ENCODE peak calls at places on chromosome 22, in ten cellular contexts. U, M, K, C, Z, O, S, T, A and E are unnamed samples.

GRCh38 chr22:36879775-36880174 is 19.0 kb downstream of the NCF4 start:
- DNase-seq in Z (no peak), K (peak; percentile 81), M (no peak), U (no peak), O (no peak), C (no peak), A (no peak), S (no peak), T (peak; percentile 62), E (peak; percentile 14)

GRCh38 chr22:19207902-19208283 is 29.4 kb upstream of the SLC25A1 start:
- DNase-seq in U (no peak), Z (no peak), K (no peak), O (no peak), S (no peak), T (no peak), C (no peak), M (no peak), A (no peak), E (no peak)

GRCh38 chr22:43181321-43182076 is 5.4 kb downstream of the TTLL12 start:
- DNase-seq in K (no peak), A (no peak), T (no peak), C (no peak), Z (no peak), O (no peak), S (no peak), M (no peak), U (no peak), E (no peak)

GRCh38 chr22:24593810-24594568 is 1.1 kb upstream of the LRRC75B start:
- DNase-seq in O (no peak), U (no peak), T (no peak), M (no peak), A (no peak), C (no peak), K (no peak), S (no peak), Z (no peak), E (no peak)

GRCh38 chr22:39012525-39013516 is 1.2 kb upstream of the APOBEC3C start:
- DNase-seq in A (no peak), O (no peak), C (no peak), S (no peak), T (peak; percentile 21), U (no peak), Z (no peak), M (no peak), K (no peak), E (no peak)

GRCh38 chr22:22179858-22180257 is 64.7 kb upstream of the VPREB1 start:
- DNase-seq in A (no peak), T (no peak), M (no peak), S (no peak), O (no peak), K (no peak), Z (no peak), C (no peak), U (no peak), E (no peak)

GRCh38 chr22:23847991-23848864 is 9.4 kb upstream of the DERL3 start:
- DNase-seq in K (no peak), M (no peak), O (no peak), S (no peak), U (no peak), Z (no peak), C (no peak), A (no peak), T (no peak), E (no peak)

GRCh38 chr22:29320546-29320945 is 5.0 kb upstream of the RASL10A start:
- DNase-seq in K (no peak), S (no peak), M (no peak), C (no peak), A (no peak), O (no peak), T (no peak), Z (no peak), U (no peak), E (no peak)

GRCh38 chr22:44601725-44602124 is 100.3 kb upstream of the PRR5 start:
- DNase-seq in T (no peak), S (no peak), A (no peak), M (no peak), U (no peak), Z (no peak), K (no peak), O (no peak), C (no peak), E (no peak)

GRCh38 chr22:44603774-44604173 is 98.2 kb upstream of the PRR5 start:
- DNase-seq in Z (no peak), C (no peak), O (no peak), A (no peak), K (no peak), U (no peak), T (peak; percentile 41), S (no peak), M (no peak), E (peak; percentile 16)

GRCh38 chr22:44608606-44609226 is 93.3 kb upstream of the PRR5 start:
- DNase-seq in Z (no peak), T (no peak), A (no peak), S (no peak), O (no peak), M (no peak), K (no peak), U (peak; percentile 17), C (no peak), E (no peak)

GRCh38 chr22:44604455-44604854 is 97.5 kb upstream of the PRR5 start:
- DNase-seq in M (no peak), S (no peak), O (no peak), U (no peak), K (no peak), Z (no peak), T (no peak), C (no peak), A (no peak), E (no peak)

GRCh38 chr22:44605486-44605885 is 96.5 kb upstream of the PRR5 start:
- DNase-seq in C (no peak), K (no peak), Z (no peak), A (no peak), T (no peak), O (no peak), M (no peak), S (no peak), U (no peak), E (no peak)
- TF ChIP-seq CTCF in C (no peak), K (no peak), Z (no peak), A (no peak), T (no peak), O (no peak), M (no peak), S (no peak), U (no peak), E (no peak)

GRCh38 chr22:49833340-49834007 is 5.8 kb upstream of the BRD1 start:
- DNase-seq in A (no peak), U (peak; percentile 50), S (peak; percentile 57), Z (no peak), M (peak; percentile 67), O (peak; percentile 63), T (no peak), K (no peak), C (no peak), E (no peak)
- H3K4me3 ChIP-seq in A (no peak overlapping the region), U (no peak overlapping the region), S (no peak overlapping the region), Z (no peak overlapping the region), M (no peak overlapping the region), O (no peak overlapping the region), T (no peak overlapping the region), K (no peak overlapping the region), C (no peak overlapping the region), E (no peak overlapping the region)

GRCh38 chr22:27989758-27990450 is 70.8 kb upstream of the PITPNB start:
- DNase-seq in C (no peak), K (no peak), S (no peak), T (no peak), M (no peak), Z (no peak), O (no peak), U (peak; percentile 37), A (no peak), E (no peak)

GRCh38 chr22:27990451-27990840 is 71.4 kb upstream of the PITPNB start:
- DNase-seq in K (no peak), S (no peak), M (no peak), O (no peak), T (no peak), A (no peak), U (peak; percentile 27), C (no peak), Z (no peak), E (no peak)

GRCh38 chr22:27992294-27993165 is 73.5 kb upstream of the PITPNB start:
- DNase-seq in O (no peak), U (peak; percentile 33), S (no peak), K (no peak), A (no peak), Z (no peak), T (no peak), M (no peak), C (no peak), E (no peak)

GRCh38 chr22:27991586-27992293 is 72.7 kb upstream of the PITPNB start:
- DNase-seq in M (no peak), A (no peak), C (no peak), O (no peak), S (no peak), U (peak; percentile 17), K (no peak), T (no peak), Z (no peak), E (no peak)

DNA sequence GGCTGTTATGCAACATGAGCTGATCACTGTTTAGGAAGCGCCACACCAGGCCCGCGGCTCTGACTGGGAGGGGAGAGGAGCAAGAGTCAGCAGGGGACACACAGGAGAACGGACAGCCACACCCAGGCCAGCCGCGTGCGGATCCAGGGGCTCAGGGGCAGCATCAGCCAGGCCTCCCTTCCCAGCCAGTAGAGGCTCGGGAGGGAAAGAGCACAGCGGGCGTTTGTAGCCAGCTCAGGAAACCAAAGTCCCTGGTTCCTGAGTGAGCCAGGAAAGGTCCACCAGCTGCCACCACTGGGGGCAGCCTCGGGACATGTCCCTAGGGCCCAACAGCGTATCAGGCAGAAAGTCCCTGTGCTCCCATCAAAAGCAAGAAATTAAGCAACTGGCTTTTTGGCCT is 71.8 kb upstream of the PITPNB start:
- DNase-seq in U (peak; percentile 46), O (peak; percentile 51), C (no peak), T (peak; percentile 63), K (peak; percentile 33), A (peak; percentile 21), Z (no peak), S (peak; percentile 6), M (no peak), E (peak; percentile 52)
- TF ChIP-seq CTCF in U (peak; percentile 55), O (peak; percentile 42), C (peak; percentile 57), T (peak; percentile 64), K (peak; percentile 58), A (no peak), Z (peak; percentile 30), S (peak; percentile 44), M (peak; percentile 37), E (peak; percentile 60)

DNA sequence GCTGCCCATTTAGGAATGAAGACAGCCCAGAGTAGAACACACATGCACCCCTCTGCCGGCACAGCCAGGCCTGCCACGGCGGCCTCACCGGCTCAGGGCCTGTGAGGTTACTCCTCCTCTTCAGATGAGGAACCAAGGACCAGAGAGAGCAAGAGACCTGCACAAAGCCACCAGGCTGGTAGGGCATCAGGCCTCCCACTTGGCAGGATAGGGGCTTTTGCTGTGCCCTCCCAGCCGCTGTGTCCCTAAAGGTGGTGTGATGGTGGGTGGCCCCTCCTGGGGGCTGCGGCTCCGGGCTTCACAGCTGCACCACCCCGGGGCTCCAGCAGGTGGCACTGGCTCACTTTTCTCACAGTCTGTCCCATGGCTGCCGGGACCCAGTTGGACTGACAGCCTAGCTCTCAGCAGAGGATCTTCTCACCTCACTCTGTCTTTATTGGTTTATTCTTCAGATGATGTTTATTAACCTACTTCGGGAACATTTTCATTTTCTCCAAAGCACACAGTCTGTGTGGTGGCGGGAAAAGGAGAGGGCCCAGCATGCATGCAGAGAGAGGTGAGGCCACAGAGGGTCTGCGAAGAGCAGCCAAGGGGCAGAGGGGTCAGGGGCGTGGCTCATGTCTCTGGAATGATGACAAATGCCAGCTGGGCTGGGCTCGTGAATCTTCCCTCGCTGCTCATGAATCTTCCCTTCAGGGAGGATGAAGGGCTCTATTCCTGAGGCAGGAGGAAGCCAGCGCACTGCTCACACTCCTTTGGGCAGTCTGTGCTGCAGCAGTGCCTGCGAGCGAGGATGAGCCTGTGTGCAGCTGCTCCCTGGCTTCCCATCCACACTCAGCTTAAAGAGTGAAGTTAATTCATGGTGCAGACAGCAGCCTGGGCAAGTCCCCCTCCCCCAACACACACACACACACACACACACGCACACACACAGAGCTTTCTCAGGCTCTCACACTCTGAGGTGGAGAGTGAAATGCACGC is 101.1 kb upstream of the PITPNB start:
- DNase-seq in A (peak; percentile 80), M (peak; percentile 23), U (peak; percentile 73), C (no peak), Z (peak; percentile 74), S (peak; percentile 52), K (peak; percentile 57), O (peak; percentile 83), T (peak; percentile 66), E (peak; percentile 66)
- H3K4me3 ChIP-seq in A (no peak overlapping the region), M (no peak overlapping the region), U (no peak overlapping the region), C (no peak overlapping the region), Z (no peak overlapping the region), S (no peak overlapping the region), K (no peak overlapping the region), O (no peak overlapping the region), T (no peak overlapping the region), E (no peak overlapping the region)